ENCODE peak calls at places on chromosomes 12 and 14, in six cellular contexts. One of them, this sample, is unnamed.

GRCh38 chr14:54877703-54878021 is 25.0 kb downstream of the GCH1 start:
- DNase-seq in mesothelial cell of epicardium: no peak
- DNase-seq in endothelial cell: no peak
- DNase-seq in stimulated activated CD8-positive, alpha-beta memory T cell treated with anti-CD3 and anti-CD28 coated beads, Interleukin-2, amount 100 ng/mL, for 48 hours: no peak
- DNase-seq in stimulated activated CD4-positive, alpha-beta T cell treated with anti-CD3 and anti-CD28 coated beads, Interleukin-1b, Interleukin-23, amount 100 ng/mL, for 1 hour: no peak
- DNase-seq in stomach: no peak
- DNase-seq in this sample: no peak

GRCh38 chr14:45526715-45527549 is 273.9 kb upstream of the MIS18BP1 start:
- DNase-seq in stimulated activated CD8-positive, alpha-beta memory T cell treated with anti-CD3 and anti-CD28 coated beads, Interleukin-2, amount 100 ng/mL, for 48 hours: no peak
- DNase-seq in stimulated activated CD4-positive, alpha-beta T cell treated with anti-CD3 and anti-CD28 coated beads, Interleukin-1b, Interleukin-23, amount 100 ng/mL, for 1 hour: no peak
- DNase-seq in endothelial cell: peak; percentile 64
- DNase-seq in stomach: peak; percentile 49
- DNase-seq in mesothelial cell of epicardium: peak; percentile 50
- DNase-seq in this sample: no peak

GRCh38 chr12:47903151-47903611 is 1.6 kb downstream of the VDR start:
- DNase-seq in stomach: peak; percentile 53
- DNase-seq in endothelial cell: no peak
- DNase-seq in stimulated activated CD8-positive, alpha-beta memory T cell treated with anti-CD3 and anti-CD28 coated beads, Interleukin-2, amount 100 ng/mL, for 48 hours: no peak
- DNase-seq in stimulated activated CD4-positive, alpha-beta T cell treated with anti-CD3 and anti-CD28 coated beads, Interleukin-1b, Interleukin-23, amount 100 ng/mL, for 1 hour: no peak
- DNase-seq in mesothelial cell of epicardium: no peak
- DNase-seq in this sample: no peak

GRCh38 chr12:10247659-10248058 is 35.0 kb downstream of the GABARAPL1 start:
- DNase-seq in stomach: no peak
- DNase-seq in endothelial cell: no peak
- DNase-seq in mesothelial cell of epicardium: no peak
- DNase-seq in stimulated activated CD8-positive, alpha-beta memory T cell treated with anti-CD3 and anti-CD28 coated beads, Interleukin-2, amount 100 ng/mL, for 48 hours: no peak
- DNase-seq in stimulated activated CD4-positive, alpha-beta T cell treated with anti-CD3 and anti-CD28 coated beads, Interleukin-1b, Interleukin-23, amount 100 ng/mL, for 1 hour: no peak
- DNase-seq in this sample: no peak

GRCh38 chr12:62783881-62784280 is 151.1 kb downstream of the PPM1H start:
- DNase-seq in mesothelial cell of epicardium: no peak
- DNase-seq in stimulated activated CD8-positive, alpha-beta memory T cell treated with anti-CD3 and anti-CD28 coated beads, Interleukin-2, amount 100 ng/mL, for 48 hours: no peak
- DNase-seq in stimulated activated CD4-positive, alpha-beta T cell treated with anti-CD3 and anti-CD28 coated beads, Interleukin-1b, Interleukin-23, amount 100 ng/mL, for 1 hour: no peak
- DNase-seq in endothelial cell: no peak
- DNase-seq in stomach: no peak
- DNase-seq in this sample: no peak

GRCh38 chr12:24197517-24197916 is 248.0 kb upstream of the SOX5 start:
- DNase-seq in mesothelial cell of epicardium: no peak
- DNase-seq in stimulated activated CD8-positive, alpha-beta memory T cell treated with anti-CD3 and anti-CD28 coated beads, Interleukin-2, amount 100 ng/mL, for 48 hours: no peak
- DNase-seq in endothelial cell: peak; percentile 6
- DNase-seq in stimulated activated CD4-positive, alpha-beta T cell treated with anti-CD3 and anti-CD28 coated beads, Interleukin-1b, Interleukin-23, amount 100 ng/mL, for 1 hour: no peak
- DNase-seq in stomach: no peak
- DNase-seq in this sample: no peak

GRCh38 chr12:3551386-3551785 is 60.4 kb downstream of the PRMT8 start:
- DNase-seq in stomach: no peak
- DNase-seq in endothelial cell: no peak
- DNase-seq in stimulated activated CD8-positive, alpha-beta memory T cell treated with anti-CD3 and anti-CD28 coated beads, Interleukin-2, amount 100 ng/mL, for 48 hours: no peak
- DNase-seq in stimulated activated CD4-positive, alpha-beta T cell treated with anti-CD3 and anti-CD28 coated beads, Interleukin-1b, Interleukin-23, amount 100 ng/mL, for 1 hour: no peak
- DNase-seq in mesothelial cell of epicardium: peak; percentile 7
- DNase-seq in this sample: no peak

GRCh38 chr12:89085421-89085820 is 266.9 kb downstream of the DUSP6 start:
- DNase-seq in stimulated activated CD4-positive, alpha-beta T cell treated with anti-CD3 and anti-CD28 coated beads, Interleukin-1b, Interleukin-23, amount 100 ng/mL, for 1 hour: no peak
- DNase-seq in endothelial cell: no peak
- DNase-seq in stomach: no peak
- DNase-seq in mesothelial cell of epicardium: no peak
- DNase-seq in stimulated activated CD8-positive, alpha-beta memory T cell treated with anti-CD3 and anti-CD28 coated beads, Interleukin-2, amount 100 ng/mL, for 48 hours: no peak
- DNase-seq in this sample: no peak

GRCh38 chr14:65318636-65319506 is 93.7 kb upstream of the FUT8 start:
- DNase-seq in mesothelial cell of epicardium: no peak
- DNase-seq in stimulated activated CD8-positive, alpha-beta memory T cell treated with anti-CD3 and anti-CD28 coated beads, Interleukin-2, amount 100 ng/mL, for 48 hours: no peak
- DNase-seq in endothelial cell: no peak
- DNase-seq in stomach: no peak
- DNase-seq in stimulated activated CD4-positive, alpha-beta T cell treated with anti-CD3 and anti-CD28 coated beads, Interleukin-1b, Interleukin-23, amount 100 ng/mL, for 1 hour: no peak
- DNase-seq in this sample: no peak

GRCh38 chr12:76311796-76312195 is 36.4 kb downstream of the BBS10 start:
- DNase-seq in endothelial cell: no peak
- DNase-seq in stimulated activated CD8-positive, alpha-beta memory T cell treated with anti-CD3 and anti-CD28 coated beads, Interleukin-2, amount 100 ng/mL, for 48 hours: no peak
- DNase-seq in stimulated activated CD4-positive, alpha-beta T cell treated with anti-CD3 and anti-CD28 coated beads, Interleukin-1b, Interleukin-23, amount 100 ng/mL, for 1 hour: no peak
- DNase-seq in mesothelial cell of epicardium: no peak
- DNase-seq in stomach: no peak
- DNase-seq in this sample: no peak

This sample was measured in stimulated activated effector memory CD8-positive, alpha-beta T cell treated with anti-CD3 and anti-CD28 coated beads, Interleukin-12 subunit alpha, Interleukin-12 subunit beta, amount 100 ng/mL, for 72 hours.